ENCODE peak calls at places on chromosome 17, in eight cellular contexts. One of them, this sample, is unnamed.

GRCh38 chr17:77882481-77883212 is 75.9 kb upstream of the TNRC6C start:
- DNase-seq in cardiac fibroblast: peak
- DNase-seq in skeletal muscle cell: peak
- DNase-seq in A172: peak
- DNase-seq in GDM1: peak
- DNase-seq in lower leg skin: no peak
- DNase-seq in AG04449: no peak
- DNase-seq in OCI-LY7: peak
- DNase-seq in this sample: no peak

GRCh38 chr17:16428098-16428882 is 12.9 kb downstream of the TRPV2 start:
- DNase-seq in skeletal muscle cell: no peak
- DNase-seq in AG04449: no peak
- DNase-seq in GDM1: no peak
- DNase-seq in A172: no peak
- DNase-seq in cardiac fibroblast: peak
- DNase-seq in OCI-LY7: peak
- DNase-seq in lower leg skin: no peak
- DNase-seq in this sample: peak

GRCh38 chr17:65349916-65350315 is 211.5 kb downstream of the AXIN2 start:
- DNase-seq in lower leg skin: no peak
- DNase-seq in GDM1: no peak
- DNase-seq in skeletal muscle cell: no peak
- DNase-seq in A172: no peak
- DNase-seq in AG04449: no peak
- DNase-seq in OCI-LY7: no peak
- DNase-seq in cardiac fibroblast: no peak
- DNase-seq in this sample: no peak

GRCh38 chr17:15941781-15942180 is 3.1 kb upstream of the ADORA2B start:
- DNase-seq in lower leg skin: no peak
- DNase-seq in skeletal muscle cell: no peak
- DNase-seq in cardiac fibroblast: peak
- DNase-seq in GDM1: no peak
- DNase-seq in OCI-LY7: no peak
- DNase-seq in A172: no peak
- DNase-seq in AG04449: no peak
- DNase-seq in this sample: no peak

GRCh38 chr17:66200685-66201092 is 8.8 kb upstream of the CEP112 start:
- DNase-seq in cardiac fibroblast: peak
- DNase-seq in skeletal muscle cell: peak
- DNase-seq in lower leg skin: peak
- DNase-seq in OCI-LY7: peak
- DNase-seq in AG04449: peak
- DNase-seq in GDM1: peak
- DNase-seq in A172: peak
- DNase-seq in this sample: peak

GRCh38 chr17:49987681-49988441 is 7.2 kb downstream of the DLX3 start:
- DNase-seq in AG04449: no peak
- DNase-seq in skeletal muscle cell: no peak
- DNase-seq in A172: peak
- DNase-seq in GDM1: no peak
- DNase-seq in cardiac fibroblast: no peak
- DNase-seq in OCI-LY7: no peak
- DNase-seq in lower leg skin: no peak
- DNase-seq in this sample: peak

GRCh38 chr17:38671939-38672720 is 2.6 kb downstream of the EPOP start:
- DNase-seq in lower leg skin: no peak
- DNase-seq in A172: no peak
- DNase-seq in AG04449: no peak
- DNase-seq in OCI-LY7: no peak
- DNase-seq in skeletal muscle cell: no peak
- DNase-seq in cardiac fibroblast: no peak
- DNase-seq in GDM1: no peak
- DNase-seq in this sample: no peak

GRCh38 chr17:27247071-27247957 is 46.6 kb upstream of the WSB1 start:
- DNase-seq in GDM1: no peak
- DNase-seq in AG04449: peak
- DNase-seq in lower leg skin: peak
- DNase-seq in cardiac fibroblast: peak
- DNase-seq in skeletal muscle cell: peak
- DNase-seq in A172: no peak
- DNase-seq in OCI-LY7: no peak
- DNase-seq in this sample: no peak

GRCh38 chr17:45246861-45247428 is 14.9 kb downstream of the SPATA32 start:
- DNase-seq in A172: no peak
- DNase-seq in OCI-LY7: peak
- DNase-seq in skeletal muscle cell: no peak
- DNase-seq in GDM1: no peak
- DNase-seq in AG04449: no peak
- DNase-seq in lower leg skin: no peak
- DNase-seq in cardiac fibroblast: no peak
- DNase-seq in this sample: peak

GRCh38 chr17:59105852-59106462 is 723 bp downstream of the TRIM37 start:
- DNase-seq in AG04449: no peak
- DNase-seq in A172: peak
- DNase-seq in GDM1: no peak
- DNase-seq in lower leg skin: peak
- DNase-seq in cardiac fibroblast: peak
- DNase-seq in skeletal muscle cell: no peak
- DNase-seq in OCI-LY7: peak
- DNase-seq in this sample: peak

GRCh38 chr17:33732116-33732515 is 439.0 kb upstream of the ASIC2 start:
- DNase-seq in GDM1: no peak
- DNase-seq in skeletal muscle cell: no peak
- DNase-seq in A172: peak
- DNase-seq in cardiac fibroblast: peak
- DNase-seq in OCI-LY7: peak
- DNase-seq in AG04449: no peak
- DNase-seq in lower leg skin: no peak
- DNase-seq in this sample: peak

GRCh38 chr17:7046127-7046724 is 2.3 kb upstream of the SLC16A11 start:
- DNase-seq in cardiac fibroblast: no peak
- DNase-seq in A172: no peak
- DNase-seq in GDM1: no peak
- DNase-seq in skeletal muscle cell: no peak
- DNase-seq in OCI-LY7: no peak
- DNase-seq in AG04449: no peak
- DNase-seq in lower leg skin: peak
- DNase-seq in this sample: no peak

GRCh38 chr17:67922503-67922902 is 73.8 kb downstream of the C17orf58 start:
- DNase-seq in cardiac fibroblast: no peak
- DNase-seq in A172: no peak
- DNase-seq in AG04449: no peak
- DNase-seq in skeletal muscle cell: no peak
- DNase-seq in OCI-LY7: no peak
- DNase-seq in lower leg skin: no peak
- DNase-seq in GDM1: no peak
- DNase-seq in this sample: no peak

GRCh38 chr17:81831563-81831956 is 1.5 kb downstream of the MCRIP1 start:
- DNase-seq in A172: no peak
- DNase-seq in cardiac fibroblast: no peak
- DNase-seq in GDM1: no peak
- DNase-seq in skeletal muscle cell: no peak
- DNase-seq in OCI-LY7: peak
- DNase-seq in lower leg skin: no peak
- DNase-seq in AG04449: no peak
- DNase-seq in this sample: no peak

GRCh38 chr17:67221062-67221998 is 23.7 kb downstream of the HELZ start:
- DNase-seq in cardiac fibroblast: peak
- DNase-seq in A172: no peak
- DNase-seq in GDM1: peak
- DNase-seq in skeletal muscle cell: no peak
- DNase-seq in lower leg skin: peak
- DNase-seq in AG04449: no peak
- DNase-seq in OCI-LY7: peak
- DNase-seq in this sample: no peak

GRCh38 chr17:8792646-8793045 is 6.5 kb downstream of the MFSD6L start:
- DNase-seq in GDM1: no peak
- DNase-seq in skeletal muscle cell: no peak
- DNase-seq in AG04449: no peak
- DNase-seq in A172: no peak
- DNase-seq in lower leg skin: no peak
- DNase-seq in OCI-LY7: no peak
- DNase-seq in cardiac fibroblast: no peak
- DNase-seq in this sample: no peak

GRCh38 chr17:58626905-58627304 is 64.9 kb downstream of the TEX14 start:
- DNase-seq in OCI-LY7: no peak
- DNase-seq in AG04449: no peak
- DNase-seq in GDM1: peak
- DNase-seq in skeletal muscle cell: no peak
- DNase-seq in A172: no peak
- DNase-seq in lower leg skin: no peak
- DNase-seq in cardiac fibroblast: no peak
- DNase-seq in this sample: peak

GRCh38 chr17:41678907-41679739 is 9.6 kb upstream of the EIF1 start:
- DNase-seq in GDM1: peak
- DNase-seq in A172: peak
- DNase-seq in cardiac fibroblast: peak
- DNase-seq in AG04449: no peak
- DNase-seq in skeletal muscle cell: no peak
- DNase-seq in OCI-LY7: peak
- DNase-seq in lower leg skin: no peak
- DNase-seq in this sample: peak

GRCh38 chr17:9842057-9842758 is 16.5 kb downstream of the GLP2R start:
- DNase-seq in OCI-LY7: no peak
- DNase-seq in cardiac fibroblast: peak
- DNase-seq in lower leg skin: peak
- DNase-seq in A172: no peak
- DNase-seq in GDM1: no peak
- DNase-seq in AG04449: no peak
- DNase-seq in skeletal muscle cell: no peak
- DNase-seq in this sample: no peak

GRCh38 chr17:48799069-48799710 is 17.8 kb downstream of the TTLL6 start:
- DNase-seq in cardiac fibroblast: no peak
- DNase-seq in OCI-LY7: no peak
- DNase-seq in AG04449: no peak
- DNase-seq in GDM1: no peak
- DNase-seq in lower leg skin: no peak
- DNase-seq in A172: no peak
- DNase-seq in skeletal muscle cell: no peak
- DNase-seq in this sample: no peak

GRCh38 chr17:46072998-46073397 is 73.9 kb downstream of the STH start:
- DNase-seq in AG04449: peak
- DNase-seq in lower leg skin: no peak
- DNase-seq in cardiac fibroblast: peak
- DNase-seq in OCI-LY7: no peak
- DNase-seq in A172: peak
- DNase-seq in skeletal muscle cell: peak
- DNase-seq in GDM1: no peak
- DNase-seq in this sample: no peak

GRCh38 chr17:40541060-40541872 is 24.0 kb downstream of the CCR7 start:
- DNase-seq in lower leg skin: no peak
- DNase-seq in A172: no peak
- DNase-seq in GDM1: no peak
- DNase-seq in OCI-LY7: peak
- DNase-seq in cardiac fibroblast: no peak
- DNase-seq in skeletal muscle cell: no peak
- DNase-seq in AG04449: no peak
- DNase-seq in this sample: no peak

GRCh38 chr17:55530064-55530463 is 18.8 kb upstream of the SMIM36 start:
- DNase-seq in GDM1: no peak
- DNase-seq in skeletal muscle cell: no peak
- DNase-seq in OCI-LY7: no peak
- DNase-seq in AG04449: no peak
- DNase-seq in cardiac fibroblast: no peak
- DNase-seq in lower leg skin: no peak
- DNase-seq in A172: no peak
- DNase-seq in this sample: no peak

GRCh38 chr17:17416007-17416399 is 60.8 kb upstream of the MED9 start:
- DNase-seq in OCI-LY7: peak
- DNase-seq in GDM1: peak
- DNase-seq in cardiac fibroblast: peak
- DNase-seq in A172: peak
- DNase-seq in AG04449: no peak
- DNase-seq in lower leg skin: no peak
- DNase-seq in skeletal muscle cell: peak
- DNase-seq in this sample: peak

GRCh38 chr17:27226611-27227234 is 67.2 kb upstream of the WSB1 start:
- DNase-seq in OCI-LY7: no peak
- DNase-seq in cardiac fibroblast: peak
- DNase-seq in AG04449: peak
- DNase-seq in A172: peak
- DNase-seq in lower leg skin: no peak
- DNase-seq in skeletal muscle cell: peak
- DNase-seq in GDM1: no peak
- DNase-seq in this sample: no peak

GRCh38 chr17:9105068-9105868 is 84.0 kb downstream of the NTN1 start:
- DNase-seq in A172: no peak
- DNase-seq in GDM1: no peak
- DNase-seq in AG04449: no peak
- DNase-seq in skeletal muscle cell: no peak
- DNase-seq in lower leg skin: no peak
- DNase-seq in cardiac fibroblast: no peak
- DNase-seq in OCI-LY7: no peak
- DNase-seq in this sample: no peak

GRCh38 chr17:9670596-9670995 is 25.3 kb downstream of the USP43 start:
- DNase-seq in GDM1: no peak
- DNase-seq in lower leg skin: no peak
- DNase-seq in OCI-LY7: no peak
- DNase-seq in cardiac fibroblast: no peak
- DNase-seq in A172: no peak
- DNase-seq in AG04449: no peak
- DNase-seq in skeletal muscle cell: no peak
- DNase-seq in this sample: no peak

GRCh38 chr17:337453-337852 is 15.2 kb downstream of the RPH3AL start:
- DNase-seq in skeletal muscle cell: no peak
- DNase-seq in cardiac fibroblast: no peak
- DNase-seq in AG04449: no peak
- DNase-seq in A172: no peak
- DNase-seq in GDM1: no peak
- DNase-seq in OCI-LY7: no peak
- DNase-seq in lower leg skin: no peak
- DNase-seq in this sample: no peak

GRCh38 chr17:13702266-13702665 is 100.5 kb upstream of the HS3ST3A1 start:
- DNase-seq in AG04449: peak
- DNase-seq in lower leg skin: no peak
- DNase-seq in A172: no peak
- DNase-seq in cardiac fibroblast: peak
- DNase-seq in GDM1: no peak
- DNase-seq in skeletal muscle cell: peak
- DNase-seq in OCI-LY7: no peak
- DNase-seq in this sample: no peak

GRCh38 chr17:40068917-40069750 is 6.4 kb downstream of the THRA start:
- DNase-seq in A172: peak
- DNase-seq in GDM1: peak
- DNase-seq in lower leg skin: peak
- DNase-seq in cardiac fibroblast: peak
- DNase-seq in skeletal muscle cell: peak
- DNase-seq in AG04449: peak
- DNase-seq in OCI-LY7: peak
- DNase-seq in this sample: peak

GRCh38 chr17:81840826-81841778 is 6.3 kb upstream of the PPP1R27 start:
- DNase-seq in AG04449: no peak
- DNase-seq in lower leg skin: no peak
- DNase-seq in skeletal muscle cell: no peak
- DNase-seq in OCI-LY7: no peak
- DNase-seq in A172: peak
- DNase-seq in cardiac fibroblast: no peak
- DNase-seq in GDM1: no peak
- DNase-seq in this sample: no peak

GRCh38 chr17:41784207-41784744 is 2.2 kb downstream of the JUP start:
- DNase-seq in GDM1: peak
- DNase-seq in lower leg skin: no peak
- DNase-seq in skeletal muscle cell: no peak
- DNase-seq in AG04449: no peak
- DNase-seq in OCI-LY7: no peak
- DNase-seq in cardiac fibroblast: peak
- DNase-seq in A172: peak
- DNase-seq in this sample: peak

GRCh38 chr17:75876190-75876937 is 2.0 kb downstream of the TRIM47 start:
- DNase-seq in cardiac fibroblast: no peak
- DNase-seq in A172: no peak
- DNase-seq in AG04449: no peak
- DNase-seq in lower leg skin: no peak
- DNase-seq in skeletal muscle cell: no peak
- DNase-seq in OCI-LY7: peak
- DNase-seq in GDM1: no peak
- DNase-seq in this sample: no peak

GRCh38 chr17:72515291-72516065 is 394.7 kb downstream of the SOX9 start:
- DNase-seq in skeletal muscle cell: no peak
- DNase-seq in GDM1: no peak
- DNase-seq in A172: peak
- DNase-seq in lower leg skin: no peak
- DNase-seq in cardiac fibroblast: peak
- DNase-seq in AG04449: no peak
- DNase-seq in OCI-LY7: no peak
- DNase-seq in this sample: no peak

This sample was measured in KBM-7.